ENCODE peak calls at places on chromosome 13, in six cellular contexts. One of them, this sample, is unnamed.

GRCh38 chr13:77026255-77026782 is 640 bp downstream of the FBXL3 start:
- DNase-seq in cardiac muscle cell: peak; percentile 68
- DNase-seq in effector memory CD4-positive, alpha-beta T cell: peak; percentile 75
- DNase-seq in fibroblast of lung: peak; percentile 62
- DNase-seq in ovary: peak; percentile 69
- DNase-seq in colonic mucosa: peak; percentile 93
- DNase-seq in this sample: peak; percentile 66

GRCh38 chr13:112095354-112095753 is 28.4 kb downstream of the SOX1 start:
- DNase-seq in cardiac muscle cell: no peak
- DNase-seq in effector memory CD4-positive, alpha-beta T cell: no peak
- DNase-seq in ovary: no peak
- DNase-seq in colonic mucosa: no peak
- DNase-seq in fibroblast of lung: no peak
- DNase-seq in this sample: no peak

GRCh38 chr13:99658266-99658991 is 157.2 kb downstream of the TM9SF2 start:
- DNase-seq in fibroblast of lung: peak; percentile 84
- DNase-seq in cardiac muscle cell: peak; percentile 69
- DNase-seq in ovary: peak; percentile 62
- DNase-seq in colonic mucosa: peak; percentile 40
- DNase-seq in effector memory CD4-positive, alpha-beta T cell: peak; percentile 38
- DNase-seq in this sample: peak; percentile 12

GRCh38 chr13:41465215-41465907 is 8.0 kb downstream of the RGCC start:
- DNase-seq in cardiac muscle cell: peak; percentile 70
- DNase-seq in effector memory CD4-positive, alpha-beta T cell: peak; percentile 88
- DNase-seq in fibroblast of lung: peak; percentile 81
- DNase-seq in colonic mucosa: peak; percentile 33
- DNase-seq in ovary: no peak
- DNase-seq in this sample: no peak

GRCh38 chr13:111914241-111915103 is 152.5 kb upstream of the SOX1 start:
- DNase-seq in cardiac muscle cell: no peak
- DNase-seq in colonic mucosa: peak; percentile 2
- DNase-seq in effector memory CD4-positive, alpha-beta T cell: no peak
- DNase-seq in ovary: no peak
- DNase-seq in fibroblast of lung: no peak
- DNase-seq in this sample: no peak

GRCh38 chr13:111247552-111247951 is 72.9 kb upstream of the TEX29 start:
- DNase-seq in colonic mucosa: peak; percentile 32
- DNase-seq in cardiac muscle cell: no peak
- DNase-seq in ovary: no peak
- DNase-seq in fibroblast of lung: peak; percentile 45
- DNase-seq in effector memory CD4-positive, alpha-beta T cell: no peak
- DNase-seq in this sample: peak; percentile 51

GRCh38 chr13:48126944-48127814 is 32.3 kb upstream of the MED4 start:
- DNase-seq in fibroblast of lung: peak; percentile 83
- DNase-seq in ovary: peak; percentile 48
- DNase-seq in colonic mucosa: peak; percentile 33
- DNase-seq in effector memory CD4-positive, alpha-beta T cell: peak; percentile 11
- DNase-seq in cardiac muscle cell: peak; percentile 86
- DNase-seq in this sample: peak; percentile 30

GRCh38 chr13:38883783-38884182 is 106.8 kb downstream of the STOML3 start:
- DNase-seq in fibroblast of lung: no peak
- DNase-seq in ovary: no peak
- DNase-seq in colonic mucosa: no peak
- DNase-seq in effector memory CD4-positive, alpha-beta T cell: no peak
- DNase-seq in cardiac muscle cell: peak; percentile 28
- DNase-seq in this sample: no peak

GRCh38 chr13:99955107-99955746 is 16.3 kb downstream of the ZIC5 start:
- DNase-seq in ovary: no peak
- DNase-seq in fibroblast of lung: no peak
- DNase-seq in effector memory CD4-positive, alpha-beta T cell: no peak
- DNase-seq in colonic mucosa: no peak
- DNase-seq in cardiac muscle cell: no peak
- DNase-seq in this sample: no peak

GRCh38 chr13:39952244-39953233 is 297.1 kb downstream of the COG6 start:
- DNase-seq in ovary: no peak
- DNase-seq in fibroblast of lung: peak; percentile 20
- DNase-seq in effector memory CD4-positive, alpha-beta T cell: no peak
- DNase-seq in colonic mucosa: no peak
- DNase-seq in cardiac muscle cell: peak; percentile 69
- DNase-seq in this sample: no peak

GRCh38 chr13:27007166-27007565 is 164.4 kb downstream of the USP12 start:
- DNase-seq in colonic mucosa: peak; percentile 17
- DNase-seq in cardiac muscle cell: no peak
- DNase-seq in ovary: no peak
- DNase-seq in fibroblast of lung: no peak
- DNase-seq in effector memory CD4-positive, alpha-beta T cell: no peak
- DNase-seq in this sample: peak; percentile 76

GRCh38 chr13:54373211-54373610 is 1344.6 kb downstream of the OLFM4 start:
- DNase-seq in effector memory CD4-positive, alpha-beta T cell: no peak
- DNase-seq in ovary: no peak
- DNase-seq in colonic mucosa: no peak
- DNase-seq in fibroblast of lung: no peak
- DNase-seq in cardiac muscle cell: no peak
- DNase-seq in this sample: no peak

GRCh38 chr13:23858586-23858985 is 30.6 kb downstream of the MIPEP start:
- DNase-seq in effector memory CD4-positive, alpha-beta T cell: no peak
- DNase-seq in ovary: no peak
- DNase-seq in fibroblast of lung: peak; percentile 31
- DNase-seq in colonic mucosa: no peak
- DNase-seq in cardiac muscle cell: no peak
- DNase-seq in this sample: no peak

GRCh38 chr13:32314968-32315254 is 252 bp downstream of the ZAR1L start:
- DNase-seq in fibroblast of lung: peak; percentile 63
- DNase-seq in ovary: no peak
- DNase-seq in effector memory CD4-positive, alpha-beta T cell: peak; percentile 30
- DNase-seq in cardiac muscle cell: peak; percentile 66
- DNase-seq in colonic mucosa: peak; percentile 33
- DNase-seq in this sample: peak; percentile 70

GRCh38 chr13:33678906-33679657 is 138.9 kb upstream of the RFC3 start:
- DNase-seq in ovary: peak; percentile 61
- DNase-seq in cardiac muscle cell: peak; percentile 94
- DNase-seq in effector memory CD4-positive, alpha-beta T cell: peak; percentile 46
- DNase-seq in colonic mucosa: peak; percentile 45
- DNase-seq in fibroblast of lung: peak; percentile 34
- DNase-seq in this sample: no peak

GRCh38 chr13:60431108-60431700 is 34.2 kb downstream of the TDRD3 start:
- DNase-seq in fibroblast of lung: peak; percentile 82
- DNase-seq in effector memory CD4-positive, alpha-beta T cell: no peak
- DNase-seq in ovary: no peak
- DNase-seq in colonic mucosa: no peak
- DNase-seq in cardiac muscle cell: peak; percentile 78
- DNase-seq in this sample: no peak

GRCh38 chr13:97422118-97423054 is 11.6 kb upstream of the RAP2A start:
- DNase-seq in cardiac muscle cell: no peak
- DNase-seq in ovary: no peak
- DNase-seq in colonic mucosa: no peak
- DNase-seq in effector memory CD4-positive, alpha-beta T cell: no peak
- DNase-seq in fibroblast of lung: no peak
- DNase-seq in this sample: no peak

GRCh38 chr13:41186481-41186880 is 7.9 kb downstream of the KBTBD7 start:
- DNase-seq in colonic mucosa: no peak
- DNase-seq in effector memory CD4-positive, alpha-beta T cell: no peak
- DNase-seq in fibroblast of lung: no peak
- DNase-seq in cardiac muscle cell: no peak
- DNase-seq in ovary: no peak
- DNase-seq in this sample: no peak

GRCh38 chr13:99018418-99019180 is 40.7 kb upstream of the DOCK9 start:
- DNase-seq in colonic mucosa: no peak
- DNase-seq in ovary: no peak
- DNase-seq in effector memory CD4-positive, alpha-beta T cell: no peak
- DNase-seq in cardiac muscle cell: peak; percentile 48
- DNase-seq in fibroblast of lung: peak; percentile 79
- DNase-seq in this sample: no peak

GRCh38 chr13:20544186-20544914 is 18.7 kb upstream of the CRYL1 start:
- DNase-seq in colonic mucosa: no peak
- DNase-seq in fibroblast of lung: no peak
- DNase-seq in ovary: no peak
- DNase-seq in effector memory CD4-positive, alpha-beta T cell: no peak
- DNase-seq in cardiac muscle cell: no peak
- DNase-seq in this sample: no peak

GRCh38 chr13:40776681-40777165 is 5.7 kb upstream of the MRPS31 start:
- DNase-seq in cardiac muscle cell: peak; percentile 45
- DNase-seq in fibroblast of lung: peak; percentile 23
- DNase-seq in colonic mucosa: no peak
- DNase-seq in ovary: no peak
- DNase-seq in effector memory CD4-positive, alpha-beta T cell: peak; percentile 65
- DNase-seq in this sample: peak; percentile 29

GRCh38 chr13:53783466-53783865 is 754.9 kb downstream of the OLFM4 start:
- DNase-seq in ovary: no peak
- DNase-seq in effector memory CD4-positive, alpha-beta T cell: no peak
- DNase-seq in cardiac muscle cell: no peak
- DNase-seq in colonic mucosa: no peak
- DNase-seq in fibroblast of lung: no peak
- DNase-seq in this sample: no peak

GRCh38 chr13:39590466-39591036 is 12.4 kb downstream of the LHFPL6 start:
- DNase-seq in cardiac muscle cell: no peak
- DNase-seq in effector memory CD4-positive, alpha-beta T cell: no peak
- DNase-seq in ovary: no peak
- DNase-seq in colonic mucosa: no peak
- DNase-seq in fibroblast of lung: no peak
- DNase-seq in this sample: no peak

GRCh38 chr13:108929532-108929931 is 300.1 kb downstream of the MYO16 start:
- DNase-seq in fibroblast of lung: peak; percentile 44
- DNase-seq in ovary: no peak
- DNase-seq in cardiac muscle cell: peak; percentile 34
- DNase-seq in effector memory CD4-positive, alpha-beta T cell: no peak
- DNase-seq in colonic mucosa: no peak
- DNase-seq in this sample: no peak

GRCh38 chr13:112349681-112350080 is 26.5 kb upstream of the SPACA7 start:
- DNase-seq in fibroblast of lung: no peak
- DNase-seq in colonic mucosa: no peak
- DNase-seq in effector memory CD4-positive, alpha-beta T cell: no peak
- DNase-seq in cardiac muscle cell: no peak
- DNase-seq in ovary: no peak
- DNase-seq in this sample: no peak

GRCh38 chr13:30843548-30843947 is 62.5 kb upstream of the MEDAG start:
- DNase-seq in ovary: no peak
- DNase-seq in cardiac muscle cell: no peak
- DNase-seq in effector memory CD4-positive, alpha-beta T cell: no peak
- DNase-seq in colonic mucosa: no peak
- DNase-seq in fibroblast of lung: no peak
- DNase-seq in this sample: no peak

GRCh38 chr13:30844548-30845296 is 61.3 kb upstream of the MEDAG start:
- DNase-seq in cardiac muscle cell: no peak
- DNase-seq in colonic mucosa: no peak
- DNase-seq in effector memory CD4-positive, alpha-beta T cell: no peak
- DNase-seq in ovary: no peak
- DNase-seq in fibroblast of lung: peak; percentile 26
- DNase-seq in this sample: peak; percentile 56

GRCh38 chr13:30837227-30838159 is 68.6 kb upstream of the MEDAG start:
- DNase-seq in colonic mucosa: no peak
- DNase-seq in fibroblast of lung: no peak
- DNase-seq in effector memory CD4-positive, alpha-beta T cell: no peak
- DNase-seq in ovary: no peak
- DNase-seq in cardiac muscle cell: no peak
- DNase-seq in this sample: no peak

GRCh38 chr13:30840515-30840914 is 65.6 kb upstream of the MEDAG start:
- DNase-seq in ovary: no peak
- DNase-seq in fibroblast of lung: no peak
- DNase-seq in cardiac muscle cell: no peak
- DNase-seq in colonic mucosa: no peak
- DNase-seq in effector memory CD4-positive, alpha-beta T cell: no peak
- DNase-seq in this sample: no peak

DNA sequence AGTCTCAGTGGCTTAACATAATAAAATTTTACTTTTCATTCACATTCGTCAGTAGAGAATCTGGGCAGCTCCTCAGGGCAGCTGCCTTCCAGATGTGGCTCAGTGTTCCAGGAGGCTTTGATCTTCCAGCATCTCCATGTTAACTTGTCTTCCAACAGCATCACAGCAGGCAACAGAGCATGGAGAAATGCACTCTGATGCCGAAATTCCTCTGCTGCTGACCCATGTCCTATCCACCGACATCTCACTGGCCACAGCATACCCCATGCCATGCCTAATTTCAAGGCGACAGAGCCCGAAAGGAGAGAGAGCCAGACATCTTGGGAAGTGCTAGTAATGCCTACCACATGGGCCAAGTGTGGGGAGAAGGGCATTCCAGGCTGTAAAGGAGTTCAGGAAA is 64.9 kb upstream of the MEDAG start:
- DNase-seq in ovary: no peak
- DNase-seq in cardiac muscle cell: no peak
- DNase-seq in colonic mucosa: no peak
- DNase-seq in fibroblast of lung: peak; percentile 49
- DNase-seq in effector memory CD4-positive, alpha-beta T cell: no peak
- DNase-seq in this sample: no peak
- H3K27ac ChIP-seq in ovary: no peak overlapping the region
- H3K27ac ChIP-seq in cardiac muscle cell: no peak overlapping the region
- H3K27ac ChIP-seq in colonic mucosa: no peak overlapping the region
- H3K27ac ChIP-seq in fibroblast of lung: no peak overlapping the region
- H3K27ac ChIP-seq in effector memory CD4-positive, alpha-beta T cell: no peak overlapping the region
- H3K27ac ChIP-seq in this sample: no peak overlapping the region

GRCh38 chr13:114061047-114061446 is 71.4 kb downstream of the RASA3 start:
- DNase-seq in effector memory CD4-positive, alpha-beta T cell: no peak
- DNase-seq in fibroblast of lung: no peak
- DNase-seq in cardiac muscle cell: no peak
- DNase-seq in ovary: no peak
- DNase-seq in colonic mucosa: no peak
- DNase-seq in this sample: no peak
- H3K4me1 ChIP-seq in effector memory CD4-positive, alpha-beta T cell: peaks cover 28% of the 10 kb centered on the region
- H3K4me1 ChIP-seq in fibroblast of lung: peaks cover 36% of the 10 kb centered on the region
- H3K4me1 ChIP-seq in cardiac muscle cell: peaks cover 16% of the 10 kb centered on the region
- H3K4me1 ChIP-seq in ovary: peaks cover 17% of the 10 kb centered on the region
- H3K4me1 ChIP-seq in colonic mucosa: peaks cover 10% of the 10 kb centered on the region
- H3K4me1 ChIP-seq in this sample: peaks cover 8% of the 10 kb centered on the region

GRCh38 chr13:25174304-25174703 is 2.2 kb upstream of the AMER2 start:
- DNase-seq in colonic mucosa: no peak
- DNase-seq in effector memory CD4-positive, alpha-beta T cell: no peak
- DNase-seq in cardiac muscle cell: no peak
- DNase-seq in ovary: no peak
- DNase-seq in fibroblast of lung: no peak
- DNase-seq in this sample: no peak
- H3K27me3 ChIP-seq in colonic mucosa: peaks cover 37% of the 10 kb centered on the region
- H3K27me3 ChIP-seq in effector memory CD4-positive, alpha-beta T cell: peaks cover 11% of the 10 kb centered on the region
- H3K27me3 ChIP-seq in cardiac muscle cell: peaks cover 50% of the 10 kb centered on the region
- H3K27me3 ChIP-seq in ovary: no peaks in the 10 kb centered on the region
- H3K27me3 ChIP-seq in fibroblast of lung: peaks cover 31% of the 10 kb centered on the region
- H3K27me3 ChIP-seq in this sample: peaks cover 4% of the 10 kb centered on the region

GRCh38 chr13:106533940-106534843 is 1.3 kb downstream of the EFNB2 start:
- DNase-seq in ovary: peak; percentile 28
- DNase-seq in effector memory CD4-positive, alpha-beta T cell: no peak
- DNase-seq in fibroblast of lung: peak; percentile 83
- DNase-seq in colonic mucosa: peak; percentile 62
- DNase-seq in cardiac muscle cell: peak; percentile 74
- DNase-seq in this sample: peak; percentile 75

GRCh38 chr13:106535552-106536243 is at the start of gene EFNB2:
- DNase-seq in fibroblast of lung: peak; percentile 90
- DNase-seq in cardiac muscle cell: peak; percentile 96
- DNase-seq in ovary: peak; percentile 78
- DNase-seq in colonic mucosa: peak; percentile 92
- DNase-seq in effector memory CD4-positive, alpha-beta T cell: peak; percentile 77
- DNase-seq in this sample: peak; percentile 90

GRCh38 chr13:106534844-106535551 is 464 bp downstream of the EFNB2 start:
- DNase-seq in fibroblast of lung: peak; percentile 42
- DNase-seq in ovary: peak; percentile 13
- DNase-seq in cardiac muscle cell: peak; percentile 28
- DNase-seq in effector memory CD4-positive, alpha-beta T cell: no peak
- DNase-seq in colonic mucosa: no peak
- DNase-seq in this sample: peak; percentile 42

GRCh38 chr13:106537521-106537920 is 2.1 kb upstream of the EFNB2 start:
- DNase-seq in cardiac muscle cell: no peak
- DNase-seq in fibroblast of lung: no peak
- DNase-seq in ovary: no peak
- DNase-seq in effector memory CD4-positive, alpha-beta T cell: no peak
- DNase-seq in colonic mucosa: no peak
- DNase-seq in this sample: no peak

GRCh38 chr13:106536244-106537034 is 977 bp upstream of the EFNB2 start:
- DNase-seq in cardiac muscle cell: peak; percentile 92
- DNase-seq in colonic mucosa: peak; percentile 96
- DNase-seq in ovary: peak; percentile 84
- DNase-seq in fibroblast of lung: peak; percentile 90
- DNase-seq in effector memory CD4-positive, alpha-beta T cell: peak; percentile 63
- DNase-seq in this sample: peak; percentile 82
- H3K27ac ChIP-seq in cardiac muscle cell: no peak overlapping the region
- H3K27ac ChIP-seq in colonic mucosa: peak overlapping the region; percentile 75
- H3K27ac ChIP-seq in ovary: no peak overlapping the region
- H3K27ac ChIP-seq in fibroblast of lung: peak overlapping the region; percentile 9
- H3K27ac ChIP-seq in effector memory CD4-positive, alpha-beta T cell: peak overlapping the region; percentile 4
- H3K27ac ChIP-seq in this sample: peak overlapping the region; percentile 34